ENCODE peak calls at places on chromosome 11, in five cellular contexts. V, S, Q, L and K are unnamed samples.

GRCh38 chr11:95443386-95443785 is 212.4 kb upstream of the SESN3 start:
- DNase-seq in V (no peak), S (no peak), Q (no peak), L (no peak), K (no peak)

GRCh38 chr11:110345756-110346155 is 49.3 kb upstream of the RDX start:
- DNase-seq in V (no peak), S (no peak), Q (no peak), L (no peak), K (no peak)

GRCh38 chr11:119384332-119384731 is 2.8 kb upstream of the USP2 start:
- DNase-seq in V (no peak), S (no peak), Q (no peak), L (no peak), K (no peak)

GRCh38 chr11:103942646-103943045 is 93.8 kb upstream of the DDI1 start:
- DNase-seq in V (no peak), S (no peak), Q (no peak), L (no peak), K (no peak)

GRCh38 chr11:127017482-127017881 is 16.9 kb upstream of the KIRREL3 start:
- DNase-seq in V (peak), S (peak), Q (no peak), L (no peak), K (peak)

GRCh38 chr11:110243804-110244203 is 52.6 kb downstream of the RDX start:
- DNase-seq in V (no peak), S (no peak), Q (no peak), L (no peak), K (no peak)

GRCh38 chr11:8685306-8685705 is 2.7 kb downstream of the RPL27A start:
- DNase-seq in V (no peak), S (no peak), Q (no peak), L (no peak), K (peak)

GRCh38 chr11:66495401-66495844 is 15.0 kb upstream of the BBS1 start:
- DNase-seq in V (peak), S (peak), Q (no peak), L (no peak), K (peak)

GRCh38 chr11:102912482-102912830 is 37.7 kb upstream of the MMP12 start:
- DNase-seq in V (no peak), S (no peak), Q (no peak), L (no peak), K (no peak)

GRCh38 chr11:66203847-66204246 is 64.6 kb upstream of the RAB1B start:
- DNase-seq in V (no peak), S (no peak), Q (no peak), L (no peak), K (no peak)

GRCh38 chr11:11318479-11318878 is 34.6 kb downstream of the CSNK2A3 start:
- DNase-seq in V (no peak), S (no peak), Q (no peak), L (no peak), K (no peak)

GRCh38 chr11:115166826-115167225 is 337.4 kb downstream of the CADM1 start:
- DNase-seq in V (no peak), S (no peak), Q (no peak), L (no peak), K (no peak)

GRCh38 chr11:43948341-43949185 is 6.1 kb downstream of the C11orf96 start:
- DNase-seq in V (no peak), S (no peak), Q (no peak), L (no peak), K (no peak)

GRCh38 chr11:82229346-82229745 is 504.3 kb downstream of the FAM181B start:
- DNase-seq in V (no peak), S (peak), Q (no peak), L (no peak), K (no peak)

GRCh38 chr11:64146036-64146943 is 19.6 kb downstream of the MACROD1 start:
- DNase-seq in V (peak), S (peak), Q (no peak), L (peak), K (peak)

GRCh38 chr11:94851864-94852581 is 83.9 kb downstream of the AMOTL1 start:
- DNase-seq in V (no peak), S (no peak), Q (no peak), L (no peak), K (no peak)

GRCh38 chr11:102614485-102614884 is 10.6 kb downstream of the MMP20 start:
- DNase-seq in V (no peak), S (peak), Q (no peak), L (no peak), K (no peak)

GRCh38 chr11:71342951-71343827 is 90.8 kb upstream of the SHANK2 start:
- DNase-seq in V (peak), S (peak), Q (peak), L (no peak), K (peak)